ENCODE peak calls at places on chromosomes 13 and 19, in six cellular contexts. One of them, this sample, is unnamed. For H3K4me1, the result is how much of the 10 kb centered on the place peaks cover.

GRCh38 chr19:12872941-12873890 is 8.0 kb downstream of the DNASE2 start:
- DNase-seq in heart left ventricle: peak
- DNase-seq in ovary: peak
- DNase-seq in breast epithelium: peak
- DNase-seq in tibial nerve: no peak
- DNase-seq in right lobe of liver: peak
- DNase-seq in this sample: no peak

GRCh38 chr13:90188237-90188636 is 1159.2 kb upstream of the MIR17HG start:
- DNase-seq in breast epithelium: no peak
- DNase-seq in right lobe of liver: no peak
- DNase-seq in ovary: no peak
- DNase-seq in heart left ventricle: no peak
- DNase-seq in tibial nerve: no peak
- DNase-seq in this sample: no peak

GRCh38 chr19:33358408-33358807 is 15.1 kb upstream of the CEBPG start:
- DNase-seq in heart left ventricle: no peak
- DNase-seq in tibial nerve: no peak
- DNase-seq in breast epithelium: no peak
- DNase-seq in ovary: no peak
- DNase-seq in right lobe of liver: no peak
- DNase-seq in this sample: no peak

GRCh38 chr19:31527443-31527842 is 178.2 kb upstream of the TSHZ3 start:
- DNase-seq in tibial nerve: no peak
- DNase-seq in heart left ventricle: no peak
- DNase-seq in ovary: no peak
- DNase-seq in breast epithelium: no peak
- DNase-seq in right lobe of liver: no peak
- DNase-seq in this sample: no peak

GRCh38 chr13:110213461-110214074 is 93.4 kb downstream of the COL4A1 start:
- DNase-seq in ovary: no peak
- DNase-seq in heart left ventricle: no peak
- DNase-seq in breast epithelium: no peak
- DNase-seq in right lobe of liver: no peak
- DNase-seq in tibial nerve: no peak
- DNase-seq in this sample: no peak

GRCh38 chr13:38990693-38991092 is at the start of gene STOML3:
- DNase-seq in tibial nerve: no peak
- DNase-seq in breast epithelium: no peak
- DNase-seq in right lobe of liver: no peak
- DNase-seq in heart left ventricle: no peak
- DNase-seq in ovary: no peak
- DNase-seq in this sample: no peak

GRCh38 chr19:42576241-42576640 is 18.5 kb downstream of the CEACAM8 start:
- DNase-seq in breast epithelium: no peak
- DNase-seq in ovary: no peak
- DNase-seq in tibial nerve: no peak
- DNase-seq in heart left ventricle: no peak
- DNase-seq in right lobe of liver: no peak
- DNase-seq in this sample: no peak

GRCh38 chr19:5131866-5132561 is 163.1 kb downstream of the KDM4B start:
- DNase-seq in ovary: no peak
- DNase-seq in heart left ventricle: no peak
- DNase-seq in right lobe of liver: no peak
- DNase-seq in breast epithelium: peak
- DNase-seq in tibial nerve: no peak
- DNase-seq in this sample: no peak

GRCh38 chr19:48616041-48616436 is 1.2 kb upstream of the FAM83E start:
- DNase-seq in right lobe of liver: no peak
- DNase-seq in breast epithelium: no peak
- DNase-seq in heart left ventricle: no peak
- DNase-seq in ovary: no peak
- DNase-seq in tibial nerve: no peak
- DNase-seq in this sample: no peak
- TF ChIP-seq POLR2A in right lobe of liver: no peak
- TF ChIP-seq POLR2A in breast epithelium: no peak
- TF ChIP-seq POLR2A in heart left ventricle: no peak
- TF ChIP-seq POLR2A in ovary: no peak
- TF ChIP-seq POLR2A in tibial nerve: no peak
- TF ChIP-seq POLR2A in this sample: no peak

DNA sequence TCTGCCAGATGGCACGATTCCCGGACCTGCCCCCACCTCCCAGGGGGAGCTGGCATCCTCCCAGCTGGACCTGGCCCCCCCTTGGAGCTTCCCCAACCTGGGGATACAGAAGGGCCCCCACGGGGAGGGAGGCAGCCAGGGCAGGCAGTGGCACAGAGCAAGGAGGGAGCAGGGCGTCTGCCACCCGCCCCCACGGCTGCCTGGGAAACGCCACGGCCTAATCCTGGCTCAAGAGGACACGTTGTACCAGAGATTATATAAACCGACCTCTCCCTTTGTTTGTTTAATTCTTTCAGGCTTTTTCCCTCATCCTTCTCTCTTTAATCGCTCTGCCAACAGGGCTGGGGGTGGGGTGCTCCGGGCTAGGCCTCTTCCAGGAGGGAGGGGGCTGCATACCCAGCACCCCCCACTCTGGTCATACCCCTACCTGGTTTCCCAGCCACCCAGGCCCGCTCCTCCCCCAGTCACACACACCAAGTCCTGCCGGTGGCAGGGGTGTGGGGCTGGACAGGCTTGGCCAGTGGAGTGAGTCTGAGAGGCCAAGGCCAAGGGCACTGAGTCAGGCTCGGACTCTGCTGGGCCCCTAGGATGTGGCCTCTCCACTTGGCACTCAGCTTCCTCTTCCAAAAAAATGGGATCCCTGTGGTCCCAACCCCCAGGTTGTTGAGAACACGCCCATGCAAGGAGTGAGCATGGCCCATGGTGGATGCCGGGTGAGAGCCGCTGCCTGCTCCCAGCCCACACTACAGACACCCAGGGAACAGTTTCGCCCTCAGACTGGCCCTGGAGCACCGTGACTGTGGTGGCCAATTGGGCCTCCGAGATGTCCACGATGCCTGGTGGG is 29.5 kb upstream of the NFIC start:
- DNase-seq in tibial nerve: peak
- DNase-seq in heart left ventricle: peak
- DNase-seq in breast epithelium: peak
- DNase-seq in ovary: peak
- DNase-seq in right lobe of liver: peak
- DNase-seq in this sample: peak
- H3K4me1 ChIP-seq in tibial nerve: under half
- H3K4me1 ChIP-seq in heart left ventricle: under half
- H3K4me1 ChIP-seq in breast epithelium: under half
- H3K4me1 ChIP-seq in ovary: under half
- H3K4me1 ChIP-seq in right lobe of liver: under half
- H3K4me1 ChIP-seq in this sample: under half

GRCh38 chr19:4123615-4124568 is at the start of gene MAP2K2:
- DNase-seq in heart left ventricle: peak
- DNase-seq in tibial nerve: peak
- DNase-seq in breast epithelium: peak
- DNase-seq in right lobe of liver: peak
- DNase-seq in ovary: peak
- DNase-seq in this sample: peak
- TF ChIP-seq POLR2A in heart left ventricle: peak
- TF ChIP-seq POLR2A in tibial nerve: peak
- TF ChIP-seq POLR2A in breast epithelium: peak
- TF ChIP-seq POLR2A in right lobe of liver: peak
- TF ChIP-seq POLR2A in ovary: peak
- TF ChIP-seq POLR2A in this sample: peak

GRCh38 chr19:50428768-50429463 is 3.8 kb upstream of the MYBPC2 start:
- DNase-seq in heart left ventricle: no peak
- DNase-seq in tibial nerve: no peak
- DNase-seq in right lobe of liver: no peak
- DNase-seq in breast epithelium: no peak
- DNase-seq in ovary: no peak
- DNase-seq in this sample: no peak
- H3K4me1 ChIP-seq in heart left ventricle: under half
- H3K4me1 ChIP-seq in tibial nerve: under half
- H3K4me1 ChIP-seq in right lobe of liver: under half
- H3K4me1 ChIP-seq in breast epithelium: under half
- H3K4me1 ChIP-seq in ovary: under half
- H3K4me1 ChIP-seq in this sample: under half

DNA sequence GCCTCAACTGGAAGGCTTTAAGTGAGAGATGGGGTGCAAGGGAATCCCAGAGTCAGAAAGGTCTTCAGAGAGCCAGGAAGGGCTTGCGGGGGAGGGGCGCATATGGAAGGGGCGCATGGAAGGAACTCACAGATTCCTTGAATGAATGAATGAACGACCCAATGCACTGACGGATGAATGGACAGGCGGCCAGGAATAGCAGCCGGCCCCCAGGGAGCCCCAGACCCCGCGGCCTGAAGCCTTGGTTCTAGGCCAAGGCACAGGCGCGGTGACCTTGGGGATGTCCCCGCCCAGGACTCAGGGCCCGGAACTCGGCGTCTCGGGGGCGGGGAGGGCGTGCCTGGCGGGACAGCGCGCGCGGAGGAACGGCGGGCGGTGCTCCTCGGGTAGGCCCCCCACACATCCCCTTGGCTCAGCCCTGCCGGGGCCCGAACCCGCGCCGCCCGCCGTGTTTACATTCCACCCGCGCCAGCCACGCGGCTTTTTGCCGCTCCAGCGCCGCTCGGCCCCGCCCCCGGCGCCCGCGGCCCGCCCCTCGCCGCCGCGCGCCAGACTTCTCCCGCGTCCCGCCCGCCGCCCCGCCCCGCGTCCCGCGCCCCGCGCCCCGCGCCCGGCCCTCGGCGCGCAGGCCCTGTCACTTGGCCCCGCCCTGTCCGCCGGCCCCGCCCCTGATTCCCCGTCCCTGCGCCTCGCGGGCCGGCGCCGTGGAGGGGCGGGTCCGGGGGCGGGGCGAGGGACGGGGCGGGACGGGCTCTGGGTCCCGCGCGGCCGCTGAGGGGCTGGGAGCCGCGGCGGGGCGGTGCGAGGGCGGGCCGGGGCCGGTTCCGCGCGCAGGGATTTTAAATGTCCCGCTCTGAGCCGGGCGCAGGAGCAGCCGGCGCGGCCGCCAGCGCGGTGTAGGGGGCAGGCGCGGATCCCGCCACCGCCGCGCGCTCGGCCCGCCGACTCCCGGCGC is at the start of gene CCNE1:
- DNase-seq in ovary: peak
- DNase-seq in heart left ventricle: peak
- DNase-seq in tibial nerve: peak
- DNase-seq in breast epithelium: peak
- DNase-seq in right lobe of liver: peak
- DNase-seq in this sample: peak
- TF ChIP-seq POLR2A in ovary: no peak
- TF ChIP-seq POLR2A in heart left ventricle: peak
- TF ChIP-seq POLR2A in tibial nerve: no peak
- TF ChIP-seq POLR2A in breast epithelium: no peak
- TF ChIP-seq POLR2A in right lobe of liver: peak
- TF ChIP-seq POLR2A in this sample: no peak

DNA sequence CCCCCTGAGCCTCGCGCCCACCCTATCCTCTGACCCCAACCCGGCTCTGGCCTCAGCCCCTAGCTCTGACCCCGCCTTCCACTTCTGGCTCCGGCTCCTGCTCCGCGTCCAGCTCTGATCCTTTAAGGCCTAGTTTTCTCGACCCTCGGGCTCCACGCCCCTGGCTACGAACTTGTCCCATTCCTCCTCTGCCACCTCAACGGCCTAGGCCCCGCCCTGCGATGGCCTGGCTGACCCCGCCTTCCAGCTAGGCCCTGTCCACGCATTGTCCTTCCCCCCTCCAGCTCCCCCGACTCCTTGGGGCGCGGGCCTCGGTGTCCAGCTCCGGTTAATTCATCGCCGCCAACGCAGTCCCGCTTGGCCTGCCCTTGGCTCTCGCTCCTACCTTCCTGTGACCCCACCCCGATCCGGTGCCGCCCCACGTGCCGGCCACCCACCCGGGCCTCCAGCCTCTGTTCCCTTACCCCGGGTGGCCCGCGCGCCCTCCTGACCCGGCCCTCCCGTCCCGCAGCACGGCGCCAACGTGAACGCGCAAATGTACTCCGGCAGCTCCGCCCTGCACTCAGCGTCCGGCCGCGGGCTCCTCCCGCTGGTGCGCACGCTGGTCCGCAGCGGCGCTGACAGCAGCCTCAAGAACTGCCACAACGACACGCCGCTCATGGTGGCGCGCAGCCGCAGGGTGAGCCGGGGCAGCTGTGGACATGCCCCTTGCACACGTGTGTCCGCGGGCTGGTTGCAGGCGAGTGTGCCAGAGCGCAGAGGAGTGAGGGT is 9.4 kb downstream of the BCL3 start:
- DNase-seq in right lobe of liver: no peak
- DNase-seq in ovary: peak
- DNase-seq in tibial nerve: peak
- DNase-seq in breast epithelium: no peak
- DNase-seq in heart left ventricle: peak
- DNase-seq in this sample: peak
- H3K4me1 ChIP-seq in right lobe of liver: under half
- H3K4me1 ChIP-seq in ovary: under half
- H3K4me1 ChIP-seq in tibial nerve: under half
- H3K4me1 ChIP-seq in breast epithelium: under half
- H3K4me1 ChIP-seq in heart left ventricle: under half
- H3K4me1 ChIP-seq in this sample: half or more

GRCh38 chr19:7515471-7516226 is at the start of gene ZNF358:
- DNase-seq in ovary: peak
- DNase-seq in breast epithelium: peak
- DNase-seq in tibial nerve: peak
- DNase-seq in right lobe of liver: peak
- DNase-seq in heart left ventricle: peak
- DNase-seq in this sample: peak
- TF ChIP-seq POLR2A in ovary: no peak
- TF ChIP-seq POLR2A in breast epithelium: no peak
- TF ChIP-seq POLR2A in tibial nerve: no peak
- TF ChIP-seq POLR2A in right lobe of liver: no peak
- TF ChIP-seq POLR2A in heart left ventricle: peak
- TF ChIP-seq POLR2A in this sample: no peak